ENCODE peak calls at places on chromosomes 4 and X, in seven cellular contexts. F, O, E, Z, P, C and T are unnamed samples.

GRCh38 chrX:111008126-111008525 is 87.9 kb upstream of the PAK3 start:
- DNase-seq in Z (no peak), O (no peak), E (no peak), P (no peak), F (no peak), C (no peak), T (no peak)

GRCh38 chrX:2383735-2384134 is 117.0 kb downstream of the DHRSX start:
- DNase-seq in P (no peak), Z (no peak), O (no peak), F (peak; percentile 37), E (no peak), C (peak; percentile 41), T (no peak)

GRCh38 chr4:146260521-146260920 is 46.2 kb downstream of the REELD1 start:
- DNase-seq in F (no peak), E (no peak), C (no peak), P (no peak), Z (no peak), O (no peak), T (no peak)

GRCh38 chr4:156377036-156377700 is 423.5 kb upstream of the CTSO start:
- DNase-seq in F (no peak), O (no peak), Z (no peak), E (no peak), P (no peak), C (no peak), T (no peak)

GRCh38 chr4:76407440-76408119 is 13.4 kb downstream of the CCDC158 start:
- DNase-seq in C (no peak), F (no peak), Z (no peak), O (no peak), P (no peak), E (no peak), T (no peak)

GRCh38 chrX:143633530-143634372 is 2.1 kb downstream of the SLITRK4 start:
- DNase-seq in O (no peak), Z (peak; percentile 25), F (peak; percentile 26), E (no peak), C (no peak), P (no peak), T (no peak)

GRCh38 chr4:613126-613525 is 12.2 kb upstream of the PDE6B start:
- DNase-seq in F (no peak), O (no peak), E (no peak), P (no peak), C (no peak), Z (no peak), T (no peak)

GRCh38 chr4:10100734-10101216 is 15.8 kb downstream of the WDR1 start:
- DNase-seq in P (no peak), E (no peak), F (no peak), O (no peak), C (no peak), Z (no peak), T (no peak)

GRCh38 chr4:41215969-41216293 is 1.6 kb upstream of the APBB2 start:
- DNase-seq in F (no peak), E (no peak), P (no peak), O (no peak), C (peak; percentile 21), Z (no peak), T (no peak)

GRCh38 chr4:101961144-101961543 is 170.6 kb downstream of the BANK1 start:
- DNase-seq in Z (no peak), O (no peak), P (no peak), E (no peak), F (no peak), C (peak; percentile 13), T (no peak)

GRCh38 chr4:169152899-169153298 is 117.9 kb downstream of the SH3RF1 start:
- DNase-seq in P (no peak), F (no peak), E (no peak), O (no peak), C (no peak), Z (no peak), T (no peak)

GRCh38 chr4:828641-829271 is 2.8 kb upstream of the CPLX1 start:
- DNase-seq in P (no peak), Z (no peak), C (peak; percentile 48), E (peak; percentile 35), O (no peak), F (no peak), T (peak; percentile 52)

GRCh38 chr4:38101563-38101962 is 141.4 kb downstream of the PTTG2 start:
- DNase-seq in Z (no peak), E (no peak), P (no peak), C (no peak), O (no peak), F (no peak), T (no peak)

GRCh38 chr4:29052266-29052665 is 1667.9 kb upstream of the PCDH7 start:
- DNase-seq in Z (no peak), O (no peak), P (no peak), F (no peak), E (no peak), C (no peak), T (no peak)

GRCh38 chr4:176838611-176839411 is 46.1 kb upstream of the VEGFC start:
- DNase-seq in F (no peak), E (peak; percentile 9), P (no peak), C (peak; percentile 31), O (no peak), Z (no peak), T (peak; percentile 20)

GRCh38 chrX:54999717-55000598 is at the start of gene APEX2:
- DNase-seq in P (no peak), C (peak; percentile 96), F (peak; percentile 93), Z (peak; percentile 91), E (peak; percentile 91), O (peak; percentile 91), T (peak; percentile 90)
- H3K9me3 ChIP-seq in P (no peaks in the 10 kb centered on the region), C (no peaks in the 10 kb centered on the region), F (no peaks in the 10 kb centered on the region), Z (no peaks in the 10 kb centered on the region), E (no peaks in the 10 kb centered on the region), O (no peaks in the 10 kb centered on the region), T (no peaks in the 10 kb centered on the region)

DNA sequence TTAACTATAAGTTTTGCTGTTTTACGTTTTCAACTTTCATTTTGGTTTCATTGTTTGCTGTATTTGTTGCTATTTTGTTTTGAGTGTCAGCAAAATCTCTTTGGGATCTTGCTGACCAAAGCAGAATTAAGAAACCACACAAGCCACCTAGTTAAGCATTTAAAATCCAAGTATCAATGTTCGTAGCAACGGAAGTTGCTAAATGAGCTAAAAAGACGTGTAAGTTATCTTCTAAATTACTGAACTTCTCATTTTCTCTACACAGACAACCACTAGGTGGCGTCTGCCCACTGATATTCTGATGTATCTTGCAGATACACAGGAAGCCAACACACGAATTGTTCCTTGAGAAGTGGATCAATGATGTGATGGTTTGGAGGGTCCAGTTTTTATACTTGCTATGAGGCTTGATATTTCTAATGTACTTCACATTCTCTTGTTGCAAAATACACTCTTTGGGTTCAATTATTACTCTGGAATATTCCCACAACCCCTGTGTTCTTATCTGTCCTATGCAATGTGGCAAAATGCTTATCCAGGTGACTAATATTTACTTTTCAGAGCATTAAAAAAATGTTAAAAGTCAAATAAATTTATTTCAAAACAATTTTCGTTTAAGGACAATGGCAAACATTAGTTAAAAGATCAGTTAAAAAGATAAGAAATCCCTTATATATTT is 250.5 kb downstream of the TECRL start:
- DNase-seq in Z (peak; percentile 78), E (peak; percentile 30), P (no peak), C (peak; percentile 67), F (peak; percentile 81), O (peak; percentile 66), T (no peak)
- TF ChIP-seq CTCF in Z (peak; percentile 71), E (peak; percentile 74), P (no peak), C (peak; percentile 59), F (peak; percentile 97), O (peak; percentile 93), T (peak; percentile 82)

GRCh38 chr4:55524844-55525571 is 21.7 kb downstream of the CLOCK start:
- DNase-seq in E (no peak), F (no peak), Z (no peak), C (no peak), P (no peak), O (no peak), T (no peak)

GRCh38 chr4:55530167-55530566 is 16.5 kb downstream of the CLOCK start:
- DNase-seq in E (no peak), C (no peak), F (no peak), P (no peak), O (no peak), Z (no peak), T (no peak)

GRCh38 chr4:55534306-55534705 is 12.4 kb downstream of the CLOCK start:
- DNase-seq in Z (no peak), O (no peak), P (no peak), C (no peak), F (no peak), E (no peak), T (no peak)

GRCh38 chr4:55528495-55528894 is 18.2 kb downstream of the CLOCK start:
- DNase-seq in P (no peak), C (no peak), F (no peak), O (no peak), E (no peak), Z (no peak), T (no peak)
- H3K9me3 ChIP-seq in P (no peaks in the 10 kb centered on the region), C (peaks cover 9% of the 10 kb centered on the region), F (no peaks in the 10 kb centered on the region), O (peaks cover 7% of the 10 kb centered on the region), E (peaks cover 12% of the 10 kb centered on the region), Z (no peaks in the 10 kb centered on the region), T (peaks cover 28% of the 10 kb centered on the region)

GRCh38 chr4:79247695-79248394 is 78.0 kb downstream of the NAA11 start:
- DNase-seq in Z (no peak), O (no peak), F (no peak), E (no peak), P (no peak), C (no peak), T (no peak)

GRCh38 chr4:79237836-79238235 is 88.0 kb downstream of the NAA11 start:
- DNase-seq in F (no peak), C (no peak), P (no peak), E (no peak), Z (peak; percentile 5), O (no peak), T (no peak)

GRCh38 chr4:79241846-79242245 is 84.0 kb downstream of the NAA11 start:
- DNase-seq in E (no peak), Z (peak; percentile 6), O (no peak), F (no peak), P (no peak), C (no peak), T (no peak)
- TF ChIP-seq CTCF in E (no peak), Z (peak; percentile 23), O (peak; percentile 42), F (peak; percentile 22), P (no peak), C (no peak), T (no peak)

DNA sequence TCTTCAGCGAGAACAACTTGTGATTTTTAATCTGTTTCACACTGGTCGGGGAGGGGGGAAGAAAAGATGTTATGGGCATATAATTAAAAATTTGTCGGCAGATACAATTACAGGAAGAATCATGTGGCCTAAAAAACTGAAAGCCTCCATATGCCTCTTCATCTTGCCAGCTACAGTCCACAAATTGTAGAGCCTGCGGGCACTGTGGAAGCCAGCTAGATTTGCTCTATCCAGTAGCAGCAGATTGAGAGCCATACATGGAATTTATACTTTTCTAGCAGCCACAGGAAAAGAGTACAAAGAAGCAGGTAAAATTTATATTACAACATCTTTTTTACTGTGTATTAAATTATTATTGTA is 147.3 kb downstream of the TBL1X start:
- DNase-seq in C (no peak), F (no peak), P (no peak), E (no peak), O (no peak), Z (no peak), T (no peak)
- H3K9me3 ChIP-seq in C (no peaks in the 10 kb centered on the region), F (no peaks in the 10 kb centered on the region), P (no peaks in the 10 kb centered on the region), E (no peaks in the 10 kb centered on the region), O (no peaks in the 10 kb centered on the region), Z (no peaks in the 10 kb centered on the region), T (no peaks in the 10 kb centered on the region)